ENCODE peak calls at places on chromosomes 3 and 15, in five cellular contexts. X is GM12865, O is MM.1S, S is OCI-LY7, U is colonic mucosa. Q is an unnamed sample.

GRCh38 chr3:62318752-62319569 is 54.4 kb downstream of the FEZF2 start:
- DNase-seq in X (peak; percentile 89), O (peak; percentile 21), S (peak; percentile 8), U (peak; percentile 80), Q (peak; percentile 28)

GRCh38 chr3:169665264-169666078 is 2.0 kb upstream of the MECOM start:
- DNase-seq in X (no peak), O (no peak), S (no peak), U (no peak), Q (no peak)

GRCh38 chr3:136920904-136921649 is 36.7 kb upstream of the IL20RB start:
- DNase-seq in X (no peak), O (no peak), S (no peak), U (no peak), Q (no peak)

GRCh38 chr3:50194128-50194902 is 2.9 kb downstream of the GNAT1 start:
- DNase-seq in X (peak; percentile 71), O (peak; percentile 47), S (peak; percentile 82), U (peak; percentile 63), Q (peak; percentile 91)

GRCh38 chr3:70476174-70476573 is 163.7 kb upstream of the MDFIC2 start:
- DNase-seq in X (no peak), O (no peak), S (no peak), U (no peak), Q (no peak)

GRCh38 chr15:39358441-39359041 is 222.3 kb upstream of the THBS1 start:
- DNase-seq in X (peak; percentile 61), O (no peak), S (no peak), U (no peak), Q (no peak)

GRCh38 chr3:184981071-184981470 is 169.1 kb downstream of the VPS8 start:
- DNase-seq in X (no peak), O (no peak), S (no peak), U (peak; percentile 56), Q (no peak)

GRCh38 chr3:128867200-128868125 is 12.0 kb upstream of the ACAD9 start:
- DNase-seq in X (no peak), O (peak; percentile 45), S (no peak), U (no peak), Q (no peak)

GRCh38 chr3:23859012-23859743 is 53.4 kb downstream of the UBE2E1 start:
- DNase-seq in X (no peak), O (no peak), S (no peak), U (no peak), Q (no peak)

GRCh38 chr15:36632196-36632595 is 52.8 kb downstream of the CDIN1 start:
- DNase-seq in X (no peak), O (no peak), S (no peak), U (no peak), Q (no peak)

GRCh38 chr3:46065294-46065705 is 38.0 kb upstream of the XCR1 start:
- DNase-seq in X (peak; percentile 82), O (peak; percentile 99), S (no peak), U (peak; percentile 51), Q (peak; percentile 61)

GRCh38 chr3:4550957-4551754 is 58.0 kb downstream of the ITPR1 start:
- DNase-seq in X (no peak), O (no peak), S (no peak), U (peak; percentile 24), Q (no peak)

GRCh38 chr3:110900583-110900982 is 171.0 kb upstream of the NECTIN3 start:
- DNase-seq in X (no peak), O (no peak), S (no peak), U (no peak), Q (no peak)

GRCh38 chr15:62107561-62108110 is 40.9 kb downstream of the C2CD4A start:
- DNase-seq in X (no peak), O (no peak), S (no peak), U (no peak), Q (no peak)

GRCh38 chr3:48664313-48664644 is 1.6 kb upstream of the CELSR3 start:
- DNase-seq in X (no peak), O (no peak), S (no peak), U (no peak), Q (no peak)
- TF ChIP-seq CTCF in X (no peak), O (no peak), S (peak; percentile 37), U (no peak), Q (no peak)

GRCh38 chr3:16514799-16515353 is 1.4 kb upstream of the RFTN1 start:
- DNase-seq in X (peak; percentile 34), O (no peak), S (no peak), U (no peak), Q (peak; percentile 33)

GRCh38 chr3:16515885-16516420 is 2.5 kb upstream of the RFTN1 start:
- DNase-seq in X (peak; percentile 52), O (no peak), S (peak; percentile 53), U (no peak), Q (peak; percentile 60)

GRCh38 chr3:16513141-16514020 is at the start of gene RFTN1:
- DNase-seq in X (peak; percentile 74), O (peak; percentile 19), S (peak; percentile 87), U (peak; percentile 36), Q (peak; percentile 74)

GRCh38 chr3:16514021-16514700 is 662 bp upstream of the RFTN1 start:
- DNase-seq in X (no peak), O (no peak), S (no peak), U (no peak), Q (no peak)

GRCh38 chr3:16516695-16517481 is 3.4 kb upstream of the RFTN1 start:
- DNase-seq in X (peak; percentile 60), O (no peak), S (no peak), U (no peak), Q (peak; percentile 43)
- TF ChIP-seq CTCF in X (no peak), O (no peak), S (peak; percentile 55), U (no peak), Q (no peak)

GRCh38 chr3:138569090-138569489 is 25.0 kb downstream of the CEP70 start:
- DNase-seq in X (no peak), O (no peak), S (no peak), U (no peak), Q (no peak)

GRCh38 chr3:138573138-138573537 is 20.9 kb downstream of the CEP70 start:
- DNase-seq in X (no peak), O (no peak), S (no peak), U (no peak), Q (no peak)

GRCh38 chr3:138567403-138567802 is 26.7 kb downstream of the CEP70 start:
- DNase-seq in X (no peak), O (peak; percentile 22), S (no peak), U (no peak), Q (no peak)
- TF ChIP-seq CTCF in X (no peak), O (peak; percentile 30), S (peak; percentile 22), U (no peak), Q (no peak)

DNA sequence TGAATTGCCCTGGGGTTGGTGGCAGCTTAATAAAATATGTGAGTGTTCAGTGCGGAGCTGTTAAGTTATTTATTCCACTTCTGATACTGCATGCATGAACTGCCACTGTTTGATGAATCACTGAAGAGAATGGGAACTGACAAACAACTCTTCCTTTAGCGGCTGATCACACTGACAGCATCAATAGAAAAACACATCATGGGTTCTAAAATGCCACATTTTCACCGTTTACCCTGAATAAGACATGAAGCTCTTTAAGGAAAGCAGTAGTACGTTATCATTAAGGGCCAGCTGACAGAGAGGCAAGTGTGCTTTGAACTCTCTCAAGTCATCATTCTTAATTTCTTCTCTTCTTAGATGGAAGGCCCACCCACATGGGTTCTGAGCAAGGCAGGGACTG is 118.8 kb downstream of the ROBO2 start:
- DNase-seq in X (no peak), O (no peak), S (no peak), U (no peak), Q (no peak)
- TF ChIP-seq CTCF in X (no peak), O (no peak), S (no peak), U (no peak), Q (no peak)